ENCODE peak calls at places on chromosomes 5 and 9, in six cellular contexts. R is brain microvascular endothelial cell, G is GM12865, L is endodermal cell, W is mammary epithelial cell, H is AG09309. S is an unnamed sample.

GRCh38 chr5:82494942-82495341 is 216.8 kb upstream of the RPS23 start:
- DNase-seq in R (no peak), G (no peak), L (no peak), W (no peak), H (no peak), S (no peak)

GRCh38 chr9:113742878-113743277 is 133.2 kb upstream of the ZNF618 start:
- DNase-seq in R (no peak), G (no peak), L (no peak), W (no peak), H (no peak), S (no peak)

GRCh38 chr5:150777685-150778084 is 872 bp upstream of the SMIM3 start:
- DNase-seq in R (no peak), G (no peak), L (no peak), W (no peak), H (no peak), S (no peak)

GRCh38 chr9:17402309-17402708 is 176.6 kb upstream of the SH3GL2 start:
- DNase-seq in R (peak), G (peak), L (no peak), W (no peak), H (no peak), S (no peak)

GRCh38 chr5:144191998-144192397 is 21.3 kb downstream of the KCTD16 start:
- DNase-seq in R (peak), G (peak), L (no peak), W (peak), H (no peak), S (peak)

GRCh38 chr5:82421119-82421518 is 143.0 kb upstream of the RPS23 start:
- DNase-seq in R (peak), G (no peak), L (no peak), W (peak), H (peak), S (no peak)

GRCh38 chr9:96048116-96048953 is 172.8 kb downstream of the ERCC6L2 start:
- DNase-seq in R (no peak), G (no peak), L (peak), W (peak), H (no peak), S (no peak)

GRCh38 chr9:83299556-83299955 is 236.6 kb upstream of the RASEF start:
- DNase-seq in R (peak), G (no peak), L (no peak), W (peak), H (no peak), S (no peak)

GRCh38 chr5:149438711-149439132 is 59.6 kb upstream of the IL17B start:
- DNase-seq in R (no peak), G (no peak), L (no peak), W (peak), H (no peak), S (no peak)

GRCh38 chr9:28808042-28808441 is 1234.8 kb upstream of the C9orf72 start:
- DNase-seq in R (no peak), G (no peak), L (no peak), W (peak), H (no peak), S (no peak)

GRCh38 chr5:143525176-143525575 is 121.7 kb upstream of the NR3C1 start:
- DNase-seq in R (no peak), G (no peak), L (no peak), W (no peak), H (no peak), S (no peak)

GRCh38 chr5:102856374-102856748 is 101.3 kb downstream of the PAM start:
- DNase-seq in R (peak), G (no peak), L (no peak), W (peak), H (peak), S (no peak)

GRCh38 chr5:90421136-90421535 is 11.6 kb upstream of the CETN3 start:
- DNase-seq in R (no peak), G (peak), L (peak), W (no peak), H (no peak), S (no peak)

GRCh38 chr9:77712533-77713130 is 64.5 kb upstream of the GNA14 start:
- DNase-seq in R (peak), G (no peak), L (no peak), W (peak), H (peak), S (no peak)

GRCh38 chr5:123786411-123786810 is 274.4 kb downstream of the CSNK1G3 start:
- DNase-seq in R (no peak), G (no peak), L (no peak), W (no peak), H (no peak), S (no peak)

GRCh38 chr5:146291421-146292074 is 47.1 kb upstream of the POU4F3 start:
- DNase-seq in R (peak), G (peak), L (no peak), W (peak), H (peak), S (no peak)

GRCh38 chr5:179271301-179271650 is 74.0 kb downstream of the ADAMTS2 start:
- DNase-seq in R (no peak), G (no peak), L (peak), W (no peak), H (no peak), S (no peak)

GRCh38 chr9:27701664-27702063 is 128.4 kb upstream of the C9orf72 start:
- DNase-seq in R (peak), G (no peak), L (no peak), W (no peak), H (no peak), S (no peak)

GRCh38 chr5:75600535-75600934 is 10.7 kb upstream of the ANKDD1B start:
- DNase-seq in R (no peak), G (no peak), L (no peak), W (no peak), H (no peak), S (no peak)

GRCh38 chr9:16825364-16825763 is 45.1 kb downstream of the BNC2 start:
- DNase-seq in R (no peak), G (no peak), L (no peak), W (no peak), H (peak), S (no peak)

GRCh38 chr5:62341783-62342475 is 35.9 kb downstream of the KIF2A start:
- DNase-seq in R (no peak), G (peak), L (no peak), W (no peak), H (no peak), S (no peak)

GRCh38 chr9:23686257-23686656 is 139.8 kb downstream of the ELAVL2 start:
- DNase-seq in R (no peak), G (no peak), L (peak), W (peak), H (no peak), S (no peak)

GRCh38 chr5:149284501-149284900 is 12.8 kb downstream of the AFAP1L1 start:
- DNase-seq in R (peak), G (no peak), L (peak), W (peak), H (no peak), S (no peak)

GRCh38 chr9:15873573-15874177 is 320.8 kb downstream of the CCDC171 start:
- DNase-seq in R (peak), G (peak), L (no peak), W (peak), H (no peak), S (peak)

GRCh38 chr9:35695801-35696420 is 6.2 kb upstream of the TPM2 start:
- DNase-seq in R (no peak), G (no peak), L (no peak), W (no peak), H (no peak), S (no peak)

GRCh38 chr9:134642385-134643181 is 980 bp downstream of the COL5A1 start:
- DNase-seq in R (peak), G (no peak), L (peak), W (peak), H (peak), S (no peak)

GRCh38 chr5:850511-851006 is at the start of gene ZDHHC11:
- DNase-seq in R (no peak), G (no peak), L (no peak), W (no peak), H (no peak), S (no peak)

GRCh38 chr5:132813599-132814440 is 718 bp downstream of the SOWAHA start:
- DNase-seq in R (no peak), G (peak), L (peak), W (no peak), H (no peak), S (peak)

GRCh38 chr9:76082062-76082461 is 191.6 kb downstream of the PCSK5 start:
- DNase-seq in R (no peak), G (no peak), L (no peak), W (no peak), H (no peak), S (no peak)

GRCh38 chr5:66498791-66499207 is 97.4 kb upstream of the MAST4 start:
- DNase-seq in R (peak), G (peak), L (peak), W (peak), H (no peak), S (no peak)

GRCh38 chr5:159331099-159331973 is 1.0 kb upstream of the IL12B start:
- DNase-seq in R (no peak), G (peak), L (peak), W (no peak), H (no peak), S (peak)

GRCh38 chr5:52801329-52801728 is 13.6 kb downstream of the ITGA1 start:
- DNase-seq in R (no peak), G (no peak), L (peak), W (peak), H (no peak), S (no peak)

GRCh38 chr9:72351538-72352453 is 13.2 kb downstream of the ZFAND5 start:
- DNase-seq in R (peak), G (no peak), L (peak), W (peak), H (no peak), S (no peak)

GRCh38 chr5:159878988-159879471 is 37.3 kb upstream of the ADRA1B start:
- DNase-seq in R (peak), G (no peak), L (peak), W (peak), H (peak), S (no peak)

DNA sequence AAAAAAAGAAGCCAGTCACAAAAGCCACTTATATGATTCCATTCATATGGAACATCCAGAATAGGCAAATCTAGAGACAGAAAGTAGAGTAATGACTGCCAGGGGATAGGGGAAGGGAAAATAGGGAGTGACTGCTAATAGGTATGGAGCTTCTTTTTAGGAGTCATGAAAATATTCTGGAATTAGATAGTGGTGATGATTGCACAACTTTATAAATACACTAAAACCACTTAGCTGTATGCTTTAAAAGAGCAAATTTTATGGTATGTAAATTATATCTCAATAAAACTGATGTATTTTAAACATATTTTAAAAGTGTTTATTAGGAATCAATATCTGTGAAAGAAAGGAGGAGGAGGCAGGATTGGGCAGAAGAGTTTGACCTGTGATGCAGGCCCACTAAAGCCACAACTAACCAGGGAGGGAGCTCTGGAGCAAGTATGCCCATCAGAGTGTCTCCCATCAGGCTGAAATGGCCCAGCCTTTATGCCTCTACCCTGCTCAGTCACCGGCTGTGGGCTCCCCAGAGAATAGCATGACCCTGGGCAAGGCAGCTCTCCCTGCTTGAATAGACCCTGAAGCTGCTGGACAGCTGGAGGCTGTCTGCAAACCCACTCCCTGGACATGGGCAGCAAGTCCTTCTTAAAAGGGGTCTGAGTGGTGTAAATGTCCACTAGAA is 96.0 kb upstream of the SLC44A1 start:
- DNase-seq in R (no peak), G (no peak), L (peak), W (no peak), H (no peak), S (no peak)
- TF ChIP-seq CTCF in R (peak), G (no peak), L (peak), W (no peak), H (peak), S (no peak)

GRCh38 chr5:23825196-23825595 is 317.8 kb downstream of the PRDM9 start:
- DNase-seq in R (no peak), G (no peak), L (no peak), W (no peak), H (no peak), S (no peak)

GRCh38 chr5:23823521-23823920 is 316.1 kb downstream of the PRDM9 start:
- DNase-seq in R (no peak), G (no peak), L (no peak), W (no peak), H (no peak), S (no peak)

GRCh38 chr5:23820764-23821471 is 313.5 kb downstream of the PRDM9 start:
- DNase-seq in R (peak), G (peak), L (no peak), W (peak), H (no peak), S (no peak)
- TF ChIP-seq CTCF in R (peak), G (no peak), L (peak), W (peak), H (no peak), S (peak)

GRCh38 chr5:134524219-134524825 is 1.1 kb upstream of the JADE2 start:
- DNase-seq in R (no peak), G (peak), L (peak), W (peak), H (no peak), S (peak)
- TF ChIP-seq CTCF in R (no peak), G (no peak), L (no peak), W (no peak), H (no peak), S (no peak)

GRCh38 chr9:132671620-132672412 is 1.6 kb downstream of the GTF3C4 start:
- DNase-seq in R (no peak), G (no peak), L (no peak), W (peak), H (no peak), S (no peak)
- TF ChIP-seq CTCF in R (no peak), G (no peak), L (no peak), W (no peak), H (no peak), S (no peak)

GRCh38 chr9:33860200-33860871 is 43.4 kb downstream of the UBE2R2 start:
- DNase-seq in R (no peak), G (no peak), L (no peak), W (no peak), H (no peak), S (no peak)
- TF ChIP-seq CTCF in R (peak), G (no peak), L (peak), W (peak), H (no peak), S (no peak)

DNA sequence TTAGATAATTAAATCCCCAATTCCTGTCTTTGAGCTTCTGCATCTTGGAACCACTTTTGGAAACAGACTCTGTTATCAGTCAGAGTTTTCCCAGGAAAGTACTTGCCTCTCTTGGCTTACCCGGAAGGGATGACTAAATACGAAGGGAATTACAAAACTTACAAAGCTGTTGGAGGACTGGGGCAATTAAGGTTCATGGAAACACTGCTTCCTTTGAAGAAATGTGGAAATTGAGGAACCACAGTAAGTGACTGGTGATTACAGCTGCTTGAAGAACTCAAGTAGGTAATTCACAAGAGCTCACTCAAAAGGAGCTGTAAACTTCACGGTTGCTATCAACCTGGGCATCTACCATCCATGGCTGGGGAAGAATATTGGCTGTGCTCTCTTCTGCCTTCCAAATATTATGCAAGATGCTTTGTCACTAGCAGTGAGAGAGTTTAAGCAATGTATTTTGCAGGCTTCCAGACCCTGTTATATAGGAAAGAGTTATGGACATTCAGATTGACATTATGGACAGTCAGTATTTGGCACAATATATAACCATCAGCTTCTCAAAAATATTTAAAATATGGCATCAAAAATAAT is 104.6 kb upstream of the MAN2A1 start:
- DNase-seq in R (no peak), G (no peak), L (no peak), W (peak), H (no peak), S (no peak)
- TF ChIP-seq CTCF in R (no peak), G (no peak), L (no peak), W (no peak), H (no peak), S (no peak)

DNA sequence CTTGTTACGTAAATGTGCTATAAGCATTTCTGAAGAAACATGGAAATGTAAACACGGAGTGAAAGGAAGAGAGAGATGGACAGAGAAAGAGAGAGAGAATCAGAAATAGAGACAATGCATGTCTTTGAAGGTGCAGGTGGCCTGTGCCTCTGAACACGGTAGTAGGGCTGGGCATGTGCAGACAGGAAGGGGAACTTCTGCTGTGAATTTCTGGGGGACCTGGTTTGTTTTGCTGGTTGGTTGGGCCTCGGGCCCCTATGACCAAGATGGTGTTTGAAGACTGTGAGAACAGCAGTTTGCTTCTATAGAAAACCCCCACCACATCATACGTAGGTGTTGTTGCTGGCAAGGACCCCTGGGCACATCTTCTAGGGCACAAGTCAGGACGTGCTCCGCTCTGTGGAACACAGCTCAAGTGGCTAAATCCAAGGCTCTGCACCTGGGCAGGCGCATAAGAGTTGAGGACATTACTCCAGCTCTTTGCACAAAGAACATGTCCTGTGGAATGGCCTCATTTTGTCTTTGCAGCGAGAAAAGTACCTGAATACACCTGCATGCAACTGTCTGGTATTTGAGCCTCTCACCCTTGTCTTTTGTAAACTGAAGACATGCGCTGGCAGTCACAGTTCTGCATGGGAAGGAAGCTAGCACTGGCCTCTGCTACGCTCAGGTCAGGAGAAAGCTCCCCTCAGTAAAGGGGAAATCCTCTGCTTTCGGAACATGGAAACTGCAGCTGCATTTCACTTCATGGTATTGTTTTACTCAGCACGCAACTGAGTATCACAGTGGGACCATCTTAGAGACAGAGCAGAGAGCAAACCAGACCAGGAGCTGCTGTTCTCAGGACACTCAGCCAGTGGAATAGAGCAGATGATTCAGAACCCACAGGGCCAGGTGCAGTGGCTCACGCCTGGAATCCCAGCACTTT is 2.7 kb downstream of the OR2V2 start:
- DNase-seq in R (no peak), G (peak), L (no peak), W (peak), H (no peak), S (no peak)
- TF ChIP-seq CTCF in R (no peak), G (no peak), L (no peak), W (no peak), H (no peak), S (no peak)

GRCh38 chr9:121538221-121538620 is 38.6 kb upstream of the GGTA1 start:
- DNase-seq in R (no peak), G (no peak), L (peak), W (no peak), H (no peak), S (no peak)

GRCh38 chr9:121529237-121529987 is 29.8 kb upstream of the GGTA1 start:
- DNase-seq in R (peak), G (no peak), L (no peak), W (peak), H (peak), S (no peak)

GRCh38 chr9:121528642-121529041 is 29.0 kb upstream of the GGTA1 start:
- DNase-seq in R (no peak), G (no peak), L (no peak), W (no peak), H (no peak), S (no peak)

GRCh38 chr9:121537283-121537682 is 37.6 kb upstream of the GGTA1 start:
- DNase-seq in R (no peak), G (no peak), L (no peak), W (no peak), H (no peak), S (no peak)

GRCh38 chr9:121532881-121533280 is 33.2 kb upstream of the GGTA1 start:
- DNase-seq in R (no peak), G (no peak), L (no peak), W (no peak), H (no peak), S (no peak)
- TF ChIP-seq CTCF in R (no peak), G (no peak), L (no peak), W (no peak), H (no peak), S (no peak)

GRCh38 chr9:93183663-93184438 is at the start of gene WNK2:
- DNase-seq in R (no peak), G (no peak), L (peak), W (no peak), H (no peak), S (no peak)
- TF ChIP-seq CTCF in R (no peak), G (no peak), L (no peak), W (no peak), H (no peak), S (no peak)

GRCh38 chr5:171747061-171747859 is 38.4 kb upstream of the SMIM23 start:
- DNase-seq in R (no peak), G (no peak), L (no peak), W (peak), H (no peak), S (no peak)

GRCh38 chr5:171748720-171749119 is 36.9 kb upstream of the SMIM23 start:
- DNase-seq in R (no peak), G (no peak), L (no peak), W (no peak), H (no peak), S (no peak)

GRCh38 chr5:171749365-171749764 is 36.3 kb upstream of the SMIM23 start:
- DNase-seq in R (no peak), G (no peak), L (no peak), W (no peak), H (no peak), S (no peak)

GRCh38 chr5:171745602-171746001 is 40.0 kb upstream of the SMIM23 start:
- DNase-seq in R (no peak), G (peak), L (no peak), W (no peak), H (no peak), S (no peak)

GRCh38 chr5:171750316-171750788 is 35.3 kb upstream of the SMIM23 start:
- DNase-seq in R (peak), G (no peak), L (peak), W (no peak), H (no peak), S (no peak)
- TF ChIP-seq CTCF in R (peak), G (no peak), L (peak), W (peak), H (no peak), S (peak)

S was measured in GM06990.